ENCODE peak calls at places on chromosomes 16 and 17, in nine cellular contexts. W is globus pallidus, P is NCI-H1930, B is mucosa of descending colon, Z is NCI-H1048, J is Peyer's patch, O is pons, K is nephron progenitor cell, C is esophagus muscularis mucosa. S is an unnamed sample.

GRCh38 chr16:15575293-15576049 is 67.5 kb downstream of the MARF1 start:
- DNase-seq in W (no peak), P (no peak), B (no peak), Z (no peak), J (no peak), O (no peak), K (no peak), C (no peak), S (no peak)

GRCh38 chr17:41339571-41340169 is 11.0 kb downstream of the KRT33A start:
- DNase-seq in W (no peak), P (no peak), B (no peak), Z (no peak), J (no peak), O (no peak), K (no peak), C (peak; percentile 55), S (no peak)

GRCh38 chr17:5563451-5563850 is 20.9 kb downstream of the NLRP1 start:
- DNase-seq in W (no peak), P (no peak), B (no peak), Z (no peak), J (no peak), O (no peak), K (no peak), C (no peak), S (no peak)

GRCh38 chr17:61806081-61806828 is 57.1 kb downstream of the BRIP1 start:
- DNase-seq in W (no peak), P (peak; percentile 54), B (no peak), Z (no peak), J (no peak), O (no peak), K (no peak), C (no peak), S (no peak)

GRCh38 chr16:11497851-11498289 is 88.8 kb downstream of the LITAF start:
- DNase-seq in W (no peak), P (no peak), B (no peak), Z (no peak), J (no peak), O (peak; percentile 42), K (no peak), C (no peak), S (no peak)

GRCh38 chr17:43614560-43614959 is 47.2 kb downstream of the MEOX1 start:
- DNase-seq in W (no peak), P (no peak), B (no peak), Z (no peak), J (no peak), O (no peak), K (no peak), C (no peak), S (no peak)

GRCh38 chr17:79023886-79024771 is at the start of gene C1QTNF1:
- DNase-seq in W (no peak), P (no peak), B (peak; percentile 84), Z (no peak), J (no peak), O (no peak), K (peak; percentile 75), C (no peak), S (peak; percentile 86)

GRCh38 chr17:27239046-27239445 is 54.9 kb upstream of the WSB1 start:
- DNase-seq in W (peak; percentile 53), P (no peak), B (no peak), Z (no peak), J (no peak), O (peak; percentile 79), K (no peak), C (no peak), S (no peak)

GRCh38 chr16:25256821-25257503 is 683 bp downstream of the ZKSCAN2 start:
- DNase-seq in W (no peak), P (no peak), B (peak; percentile 45), Z (no peak), J (no peak), O (peak; percentile 72), K (peak; percentile 41), C (no peak), S (no peak)

GRCh38 chr17:30701498-30701989 is 122.9 kb downstream of the CRLF3 start:
- DNase-seq in W (no peak), P (no peak), B (no peak), Z (no peak), J (no peak), O (no peak), K (no peak), C (no peak), S (no peak)

GRCh38 chr17:15341966-15342365 is 569 bp upstream of the TEKT3 start:
- DNase-seq in W (no peak), P (no peak), B (no peak), Z (no peak), J (no peak), O (no peak), K (no peak), C (no peak), S (no peak)

GRCh38 chr16:68470461-68471150 is 22.3 kb upstream of the SMPD3 start:
- DNase-seq in W (peak; percentile 71), P (no peak), B (peak; percentile 44), Z (no peak), J (peak; percentile 77), O (peak; percentile 90), K (no peak), C (no peak), S (no peak)

GRCh38 chr17:28466521-28467048 is 6.9 kb upstream of the SLC13A2 start:
- DNase-seq in W (no peak), P (no peak), B (no peak), Z (no peak), J (no peak), O (no peak), K (no peak), C (no peak), S (peak; percentile 47)

GRCh38 chr17:74108126-74108705 is 95.3 kb upstream of the RPL38 start:
- DNase-seq in W (no peak), P (no peak), B (no peak), Z (no peak), J (no peak), O (no peak), K (no peak), C (no peak), S (no peak)

S was measured in ecto neural progenitor cell.